ENCODE peak calls at places on chromosomes 1 and 21, in six cellular contexts. V is IMR-90, C is neuronal stem cell, I is H1, U is trophoblast cell, Q is H9. S is an unnamed sample.

GRCh38 chr1:41399148-41399795 is 38.0 kb downstream of the FOXO6 start:
- DNase-seq in V (no peak), C (no peak), I (no peak), U (no peak), Q (peak), S (no peak)

GRCh38 chr1:245107776-245108114 is 47.0 kb upstream of the KIF26B start:
- DNase-seq in V (no peak), C (no peak), I (no peak), U (peak), Q (peak), S (no peak)

GRCh38 chr1:83102630-83103071 is 896.3 kb downstream of the TTLL7 start:
- DNase-seq in V (peak), C (peak), I (no peak), U (peak), Q (no peak), S (peak)

GRCh38 chr1:94961582-94961981 is 34.7 kb upstream of the CNN3 start:
- DNase-seq in V (no peak), C (no peak), I (no peak), U (no peak), Q (no peak), S (no peak)

GRCh38 chr21:29372063-29372802 is 73.5 kb downstream of the BACH1 start:
- DNase-seq in V (peak), C (peak), I (no peak), U (peak), Q (peak), S (peak)

GRCh38 chr1:226826479-226827245 is 43.8 kb upstream of the PSEN2 start:
- DNase-seq in V (no peak), C (no peak), I (no peak), U (no peak), Q (no peak), S (no peak)

GRCh38 chr21:33317226-33317625 is 7.5 kb upstream of the IFNAR1 start:
- DNase-seq in V (peak), C (no peak), I (no peak), U (no peak), Q (no peak), S (no peak)

GRCh38 chr1:61050541-61051454 is 31.6 kb upstream of the NFIA start:
- DNase-seq in V (no peak), C (peak), I (no peak), U (no peak), Q (peak), S (peak)

GRCh38 chr1:222893255-222893654 is 78.4 kb downstream of the DISP1 start:
- DNase-seq in V (no peak), C (no peak), I (no peak), U (no peak), Q (no peak), S (no peak)

GRCh38 chr1:32972814-32973428 is 8.3 kb upstream of the RNF19B start:
- DNase-seq in V (peak), C (peak), I (no peak), U (peak), Q (peak), S (peak)

GRCh38 chr1:60765204-60765603 is 317.2 kb upstream of the NFIA start:
- DNase-seq in V (no peak), C (no peak), I (peak), U (peak), Q (peak), S (no peak)

GRCh38 chr1:111062624-111063023 is 77.3 kb downstream of the DRAM2 start:
- DNase-seq in V (no peak), C (no peak), I (no peak), U (no peak), Q (no peak), S (no peak)

GRCh38 chr1:34360574-34360973 is 183.9 kb downstream of the C1orf94 start:
- DNase-seq in V (no peak), C (no peak), I (no peak), U (no peak), Q (peak), S (no peak)

GRCh38 chr1:103171041-103171590 is 62.8 kb upstream of the COL11A1 start:
- DNase-seq in V (peak), C (no peak), I (no peak), U (peak), Q (no peak), S (no peak)

GRCh38 chr1:180365039-180365438 is 135.0 kb downstream of the LHX4 start:
- DNase-seq in V (no peak), C (peak), I (no peak), U (no peak), Q (no peak), S (no peak)

GRCh38 chr1:9721606-9722377 is 70.3 kb downstream of the PIK3CD start:
- DNase-seq in V (no peak), C (peak), I (peak), U (no peak), Q (peak), S (peak)

GRCh38 chr1:1058088-1058905 is 15.8 kb downstream of the RNF223 start:
- DNase-seq in V (no peak), C (no peak), I (no peak), U (no peak), Q (no peak), S (no peak)
- H3K9ac ChIP-seq in V (no peak), C (peak), I (no peak), U (no peak), Q (no peak), S (no peak)

GRCh38 chr1:25800538-25801377 is 765 bp downstream of the SELENON start:
- DNase-seq in V (no peak), C (no peak), I (no peak), U (no peak), Q (no peak), S (no peak)

GRCh38 chr1:25799346-25799720 is 660 bp upstream of the SELENON start:
- DNase-seq in V (no peak), C (no peak), I (no peak), U (no peak), Q (no peak), S (no peak)

GRCh38 chr1:25798666-25799345 is 1.2 kb upstream of the SELENON start:
- DNase-seq in V (no peak), C (no peak), I (no peak), U (no peak), Q (no peak), S (no peak)

GRCh38 chr1:25797939-25798338 is 2.1 kb upstream of the SELENON start:
- DNase-seq in V (no peak), C (no peak), I (no peak), U (no peak), Q (peak), S (peak)

DNA sequence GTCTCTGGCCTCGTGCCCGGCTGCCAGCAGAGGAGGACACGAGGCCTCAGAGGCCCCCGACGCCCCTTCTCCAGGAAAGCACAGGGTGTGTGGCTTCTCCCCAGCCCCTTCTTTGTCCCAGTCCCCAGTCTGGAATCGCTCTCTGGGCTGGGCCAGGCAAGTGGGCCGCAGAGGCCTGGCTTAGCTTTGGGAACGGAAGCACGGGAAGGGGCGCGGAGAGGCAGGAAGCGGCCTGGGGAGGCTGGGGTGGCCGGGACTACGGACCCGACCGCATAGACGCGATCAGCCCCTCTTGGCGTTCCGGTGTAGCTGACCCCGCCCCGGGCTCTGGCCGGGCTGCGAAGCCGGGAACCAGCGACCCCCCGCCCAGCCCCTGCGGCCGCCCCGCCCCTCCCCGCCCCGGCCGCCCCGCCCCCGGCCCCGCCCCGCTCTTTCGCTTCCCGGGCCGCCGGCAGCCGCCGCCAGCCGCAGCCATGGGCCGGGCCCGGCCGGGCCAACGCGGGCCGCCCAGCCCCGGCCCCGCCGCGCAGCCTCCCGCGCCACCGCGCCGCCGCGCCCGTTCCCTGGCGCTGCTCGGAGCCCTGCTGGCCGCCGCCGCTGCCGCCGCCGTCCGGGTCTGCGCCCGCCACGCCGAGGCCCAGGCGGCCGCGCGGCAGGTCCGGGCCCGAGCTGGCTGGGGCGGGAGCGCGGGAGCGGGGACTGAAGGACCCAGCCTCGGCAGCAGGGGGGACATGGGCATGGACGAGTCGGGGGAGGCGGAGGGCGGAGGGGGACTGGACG is at the start of gene SELENON:
- DNase-seq in V (peak), C (peak), I (no peak), U (peak), Q (peak), S (peak)
- H3K18ac ChIP-seq in V (peak), C (peak), I (peak), U (peak), Q (peak), S (peak)

GRCh38 chr1:4126731-4127594 is 226.9 kb upstream of the C1orf174 start:
- DNase-seq in V (no peak), C (no peak), I (no peak), U (no peak), Q (no peak), S (no peak)
- H2AFZ ChIP-seq in V (no peak), C (no peak), I (no peak), U (no peak), Q (no peak), S (no peak)

GRCh38 chr1:13735168-13735930 is 35.4 kb downstream of the PRDM2 start:
- DNase-seq in V (no peak), C (no peak), I (no peak), U (no peak), Q (no peak), S (no peak)

GRCh38 chr1:13733705-13734104 is 33.7 kb downstream of the PRDM2 start:
- DNase-seq in V (no peak), C (no peak), I (no peak), U (no peak), Q (no peak), S (no peak)

GRCh38 chr1:13731897-13732296 is 31.9 kb downstream of the PRDM2 start:
- DNase-seq in V (no peak), C (no peak), I (no peak), U (no peak), Q (no peak), S (no peak)

GRCh38 chr1:13730751-13731482 is 30.9 kb downstream of the PRDM2 start:
- DNase-seq in V (peak), C (no peak), I (no peak), U (no peak), Q (no peak), S (no peak)

DNA sequence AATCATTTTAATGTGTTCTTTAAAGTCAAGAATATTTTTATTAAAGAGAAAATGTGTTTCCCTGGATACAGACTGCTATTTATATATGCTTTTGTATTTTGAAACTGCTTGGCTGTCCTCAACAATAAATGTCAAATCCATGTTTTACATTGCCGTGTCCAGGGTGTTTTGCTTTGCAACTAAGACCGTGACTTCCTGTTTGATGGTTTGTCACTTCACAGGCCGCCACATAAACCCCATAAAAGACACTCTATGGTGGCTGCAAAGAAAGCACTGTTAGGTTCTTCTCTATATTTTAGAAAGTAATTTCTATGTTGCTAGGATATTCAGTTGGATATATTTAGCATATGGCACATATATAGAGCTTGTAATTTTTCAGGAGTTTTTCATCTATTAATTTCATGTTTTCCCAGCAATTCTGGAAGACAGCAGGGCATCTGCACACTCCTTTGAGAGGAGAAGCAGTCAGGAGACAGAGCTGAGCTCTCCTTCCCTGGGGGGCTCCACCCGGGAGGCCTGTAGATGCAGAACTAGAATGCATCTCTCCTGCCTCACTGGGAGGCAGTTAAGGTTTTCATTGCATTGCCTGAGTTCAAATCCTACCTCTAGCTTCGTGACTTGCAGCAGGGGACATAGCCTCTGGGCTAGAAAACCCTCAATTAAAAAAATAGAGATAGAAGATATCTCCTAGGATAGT is 33.1 kb downstream of the PRDM2 start:
- DNase-seq in V (no peak), C (no peak), I (no peak), U (no peak), Q (no peak), S (no peak)
- H3K9ac ChIP-seq in V (no peak), C (no peak), I (no peak), U (no peak), Q (no peak), S (peak)

GRCh38 chr1:172476218-172476811 is 32.4 kb upstream of the PIGC start:
- DNase-seq in V (no peak), C (no peak), I (no peak), U (peak), Q (no peak), S (no peak)

GRCh38 chr1:172477741-172478140 is 33.9 kb upstream of the PIGC start:
- DNase-seq in V (no peak), C (no peak), I (no peak), U (peak), Q (no peak), S (no peak)

GRCh38 chr1:172478485-172478884 is 34.6 kb upstream of the PIGC start:
- DNase-seq in V (no peak), C (no peak), I (no peak), U (peak), Q (no peak), S (no peak)

GRCh38 chr1:172480421-172480820 is 36.6 kb upstream of the PIGC start:
- DNase-seq in V (no peak), C (no peak), I (no peak), U (no peak), Q (no peak), S (no peak)

DNA sequence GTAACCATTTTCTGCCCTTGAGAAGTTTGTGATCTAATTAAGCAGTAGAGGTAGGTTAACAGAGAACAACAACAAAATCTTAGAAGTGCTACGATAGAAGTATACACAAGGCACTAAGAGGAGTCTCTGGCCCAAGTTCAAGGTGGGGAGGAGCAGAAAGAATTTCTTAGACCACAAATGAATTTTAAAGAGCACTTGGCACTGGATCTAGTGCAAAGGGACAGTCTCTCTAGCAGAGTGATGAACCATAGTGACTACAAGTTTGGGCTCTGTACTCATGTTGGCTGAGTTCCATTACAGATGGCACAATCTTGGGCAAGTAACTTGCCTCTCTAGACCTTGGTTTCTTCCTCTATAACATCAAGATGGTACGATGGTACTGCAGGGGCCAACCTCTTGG is 33.3 kb upstream of the PIGC start:
- DNase-seq in V (no peak), C (no peak), I (no peak), U (no peak), Q (no peak), S (no peak)
- H3K18ac ChIP-seq in V (no peak), C (no peak), I (no peak), U (peak), Q (no peak), S (no peak)

DNA sequence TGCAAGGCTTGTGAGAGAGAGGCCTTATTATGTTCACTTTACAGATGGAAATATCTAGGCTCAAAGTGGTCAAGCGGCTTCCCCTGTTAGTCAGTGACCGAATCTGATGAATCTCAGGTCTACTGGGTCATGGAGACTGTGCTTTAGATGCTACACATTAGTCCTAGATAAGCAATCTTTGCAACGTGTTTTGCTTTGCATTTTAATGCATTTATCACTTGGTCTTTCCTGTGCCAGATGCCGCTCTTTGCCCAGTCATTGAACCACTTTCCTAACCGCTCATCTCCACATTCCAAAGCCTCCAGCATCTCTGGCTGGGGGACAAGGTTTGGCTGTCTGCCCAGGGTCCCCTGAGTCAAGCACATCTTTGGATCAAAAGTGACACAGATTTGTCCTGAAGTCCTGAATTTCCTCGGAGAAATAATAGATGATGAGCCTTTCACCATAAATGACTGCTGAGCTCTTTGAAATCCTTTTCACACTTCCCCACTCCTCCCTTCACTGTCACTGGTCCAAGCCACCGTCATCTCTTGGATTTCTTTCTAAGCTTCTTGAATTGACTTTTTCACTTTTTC is 96.0 kb upstream of the USP24 start:
- DNase-seq in V (peak), C (no peak), I (no peak), U (no peak), Q (no peak), S (no peak)
- H2AFZ ChIP-seq in V (peak), C (no peak), I (no peak), U (no peak), Q (no peak), S (no peak)

DNA sequence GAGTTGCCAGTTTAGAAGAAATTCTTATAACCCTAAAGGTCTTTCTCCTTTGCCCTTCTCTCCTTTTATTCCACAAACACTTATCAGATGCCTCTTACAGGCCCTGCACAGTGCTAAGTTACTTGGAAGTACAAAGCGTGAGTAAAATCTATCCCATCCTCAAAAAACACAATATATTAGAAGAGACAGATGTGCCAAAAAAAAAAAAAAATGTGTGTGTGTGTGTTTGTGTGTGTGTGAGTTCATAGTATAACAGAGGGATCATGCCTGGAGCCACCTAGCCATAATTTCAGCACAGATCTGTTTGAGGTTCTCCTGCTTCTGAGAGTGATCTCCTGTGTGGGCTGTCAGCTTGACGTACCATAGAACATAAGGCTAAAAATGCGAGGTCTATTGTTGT is 5.0 kb downstream of the FAM20B start:
- DNase-seq in V (no peak), C (no peak), I (no peak), U (no peak), Q (no peak), S (no peak)
- H3K9ac ChIP-seq in V (no peak), C (no peak), I (no peak), U (no peak), Q (no peak), S (no peak)